ENCODE peak calls at places on chromosomes 13 and 19, in five cellular contexts. One of them, this sample, is unnamed.

GRCh38 chr13:44132710-44133109 is 240.9 kb upstream of the SERP2 start:
- DNase-seq in spleen: peak; percentile 89
- DNase-seq in psoas muscle: peak; percentile 85
- DNase-seq in fibroblast of the aortic adventitia: peak; percentile 56
- DNase-seq in choroid plexus epithelial cell: no peak
- DNase-seq in this sample: peak; percentile 73

GRCh38 chr13:27592865-27593264 is 27.5 kb downstream of the LNX2 start:
- DNase-seq in choroid plexus epithelial cell: no peak
- DNase-seq in psoas muscle: no peak
- DNase-seq in spleen: no peak
- DNase-seq in fibroblast of the aortic adventitia: no peak
- DNase-seq in this sample: no peak

GRCh38 chr13:106139407-106139806 is 396.1 kb downstream of the EFNB2 start:
- DNase-seq in spleen: no peak
- DNase-seq in fibroblast of the aortic adventitia: no peak
- DNase-seq in psoas muscle: no peak
- DNase-seq in choroid plexus epithelial cell: peak; percentile 80
- DNase-seq in this sample: peak; percentile 50

GRCh38 chr13:35594096-35594495 is 117.6 kb upstream of the MAB21L1 start:
- DNase-seq in spleen: no peak
- DNase-seq in psoas muscle: no peak
- DNase-seq in fibroblast of the aortic adventitia: no peak
- DNase-seq in choroid plexus epithelial cell: no peak
- DNase-seq in this sample: peak; percentile 3

GRCh38 chr13:106696140-106696539 is 128.2 kb upstream of the ARGLU1 start:
- DNase-seq in psoas muscle: no peak
- DNase-seq in choroid plexus epithelial cell: no peak
- DNase-seq in fibroblast of the aortic adventitia: no peak
- DNase-seq in spleen: no peak
- DNase-seq in this sample: no peak

GRCh38 chr13:46894534-46894906 is 2.3 kb downstream of the HTR2A start:
- DNase-seq in choroid plexus epithelial cell: no peak
- DNase-seq in psoas muscle: no peak
- DNase-seq in fibroblast of the aortic adventitia: no peak
- DNase-seq in spleen: no peak
- DNase-seq in this sample: no peak

GRCh38 chr13:73835138-73835721 is 299.0 kb downstream of the KLF12 start:
- DNase-seq in choroid plexus epithelial cell: peak; percentile 70
- DNase-seq in fibroblast of the aortic adventitia: peak; percentile 66
- DNase-seq in spleen: no peak
- DNase-seq in psoas muscle: no peak
- DNase-seq in this sample: peak; percentile 16

GRCh38 chr19:11944656-11945055 is 19.7 kb downstream of the ZNF700 start:
- DNase-seq in fibroblast of the aortic adventitia: no peak
- DNase-seq in choroid plexus epithelial cell: no peak
- DNase-seq in spleen: no peak
- DNase-seq in psoas muscle: no peak
- DNase-seq in this sample: no peak

GRCh38 chr19:32870981-32871451 is 1.4 kb upstream of the SLC7A9 start:
- DNase-seq in fibroblast of the aortic adventitia: no peak
- DNase-seq in choroid plexus epithelial cell: no peak
- DNase-seq in psoas muscle: peak; percentile 36
- DNase-seq in spleen: peak; percentile 65
- DNase-seq in this sample: no peak

GRCh38 chr19:2867025-2867991 is at the start of gene ZNF556:
- DNase-seq in fibroblast of the aortic adventitia: no peak
- DNase-seq in psoas muscle: peak; percentile 77
- DNase-seq in spleen: no peak
- DNase-seq in choroid plexus epithelial cell: no peak
- DNase-seq in this sample: no peak

GRCh38 chr19:6700586-6701316 is 19.7 kb downstream of the C3 start:
- DNase-seq in choroid plexus epithelial cell: no peak
- DNase-seq in psoas muscle: no peak
- DNase-seq in spleen: no peak
- DNase-seq in fibroblast of the aortic adventitia: no peak
- DNase-seq in this sample: no peak

GRCh38 chr13:93925976-93926375 is 553.5 kb downstream of the DCT start:
- DNase-seq in choroid plexus epithelial cell: no peak
- DNase-seq in spleen: no peak
- DNase-seq in fibroblast of the aortic adventitia: no peak
- DNase-seq in psoas muscle: no peak
- DNase-seq in this sample: no peak

GRCh38 chr19:21482863-21483276 is 22.5 kb upstream of the ZNF429 start:
- DNase-seq in psoas muscle: peak; percentile 77
- DNase-seq in fibroblast of the aortic adventitia: peak; percentile 22
- DNase-seq in choroid plexus epithelial cell: peak; percentile 6
- DNase-seq in spleen: peak; percentile 88
- DNase-seq in this sample: no peak

GRCh38 chr13:114035583-114036501 is 62.0 kb upstream of the C13orf46 start:
- DNase-seq in fibroblast of the aortic adventitia: peak; percentile 28
- DNase-seq in spleen: no peak
- DNase-seq in psoas muscle: no peak
- DNase-seq in choroid plexus epithelial cell: peak; percentile 65
- DNase-seq in this sample: no peak

GRCh38 chr13:114035186-114035582 is 61.3 kb upstream of the C13orf46 start:
- DNase-seq in psoas muscle: no peak
- DNase-seq in spleen: no peak
- DNase-seq in fibroblast of the aortic adventitia: no peak
- DNase-seq in choroid plexus epithelial cell: no peak
- DNase-seq in this sample: no peak

GRCh38 chr13:114033541-114034315 is 59.9 kb upstream of the C13orf46 start:
- DNase-seq in spleen: no peak
- DNase-seq in psoas muscle: no peak
- DNase-seq in fibroblast of the aortic adventitia: peak; percentile 25
- DNase-seq in choroid plexus epithelial cell: no peak
- DNase-seq in this sample: no peak

GRCh38 chr13:114032121-114032799 is 58.4 kb upstream of the C13orf46 start:
- DNase-seq in choroid plexus epithelial cell: peak; percentile 86
- DNase-seq in psoas muscle: no peak
- DNase-seq in spleen: no peak
- DNase-seq in fibroblast of the aortic adventitia: peak; percentile 79
- DNase-seq in this sample: peak; percentile 68

GRCh38 chr13:114034481-114034891 is 60.6 kb upstream of the C13orf46 start:
- DNase-seq in spleen: no peak
- DNase-seq in psoas muscle: no peak
- DNase-seq in choroid plexus epithelial cell: peak; percentile 47
- DNase-seq in fibroblast of the aortic adventitia: peak; percentile 52
- DNase-seq in this sample: peak; percentile 63
- TF ChIP-seq CTCF in spleen: no peak
- TF ChIP-seq CTCF in psoas muscle: no peak
- TF ChIP-seq CTCF in choroid plexus epithelial cell: no peak
- TF ChIP-seq CTCF in fibroblast of the aortic adventitia: no peak
- TF ChIP-seq CTCF in this sample: no peak

GRCh38 chr19:49469828-49470614 is 4.0 kb upstream of the FLT3LG start:
- DNase-seq in choroid plexus epithelial cell: no peak
- DNase-seq in spleen: peak; percentile 94
- DNase-seq in psoas muscle: peak; percentile 66
- DNase-seq in fibroblast of the aortic adventitia: no peak
- DNase-seq in this sample: peak; percentile 66

GRCh38 chr19:49468199-49468598 is 5.8 kb upstream of the FLT3LG start:
- DNase-seq in spleen: no peak
- DNase-seq in choroid plexus epithelial cell: no peak
- DNase-seq in psoas muscle: no peak
- DNase-seq in fibroblast of the aortic adventitia: no peak
- DNase-seq in this sample: no peak

GRCh38 chr19:49470615-49470978 is 3.4 kb upstream of the FLT3LG start:
- DNase-seq in choroid plexus epithelial cell: no peak
- DNase-seq in spleen: no peak
- DNase-seq in fibroblast of the aortic adventitia: no peak
- DNase-seq in psoas muscle: peak; percentile 62
- DNase-seq in this sample: no peak

GRCh38 chr19:49465371-49465770 is 8.6 kb upstream of the FLT3LG start:
- DNase-seq in choroid plexus epithelial cell: no peak
- DNase-seq in psoas muscle: no peak
- DNase-seq in spleen: no peak
- DNase-seq in fibroblast of the aortic adventitia: no peak
- DNase-seq in this sample: no peak

DNA sequence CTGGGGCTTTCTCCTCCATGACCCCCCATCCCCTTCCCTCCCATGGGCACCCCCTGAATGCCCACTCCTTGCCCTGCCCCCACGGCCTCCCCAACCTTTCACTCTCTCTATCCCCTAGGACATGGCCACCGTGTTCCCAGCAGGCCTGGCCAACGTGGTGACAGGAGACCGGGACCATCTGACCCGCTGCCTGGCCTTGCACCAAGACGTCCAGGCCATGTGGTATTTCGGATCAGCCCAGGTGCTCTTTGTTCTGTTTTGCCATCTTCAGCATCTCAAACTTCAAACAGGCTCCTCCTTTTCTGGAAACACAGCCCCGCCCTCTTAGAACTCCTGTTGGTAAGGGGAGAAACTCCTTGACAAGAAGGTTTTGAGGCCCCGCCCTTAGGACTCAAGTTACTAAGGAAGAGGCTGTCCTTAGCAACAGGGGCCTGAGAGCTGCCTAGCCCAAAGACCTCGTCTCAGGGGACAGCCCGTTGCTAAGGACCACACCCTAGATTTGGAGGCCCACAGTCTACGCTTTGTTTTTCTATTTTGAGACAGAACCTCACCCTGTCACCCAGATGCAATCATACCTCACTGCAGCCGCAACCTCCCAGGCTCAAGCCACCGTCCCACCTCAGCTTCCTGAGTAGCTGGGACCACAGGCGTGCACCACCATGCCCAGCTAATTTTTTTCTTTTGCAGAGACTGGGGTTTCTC is 5.1 kb upstream of the FLT3LG start:
- DNase-seq in spleen: peak; percentile 92
- DNase-seq in fibroblast of the aortic adventitia: peak; percentile 95
- DNase-seq in choroid plexus epithelial cell: peak; percentile 66
- DNase-seq in psoas muscle: peak; percentile 91
- DNase-seq in this sample: peak; percentile 78
- H3K4me3 ChIP-seq in spleen: no peak overlapping the region
- H3K4me3 ChIP-seq in fibroblast of the aortic adventitia: no peak overlapping the region
- H3K4me3 ChIP-seq in choroid plexus epithelial cell: no peak overlapping the region
- H3K4me3 ChIP-seq in psoas muscle: no peak overlapping the region
- H3K4me3 ChIP-seq in this sample: no peak overlapping the region

DNA sequence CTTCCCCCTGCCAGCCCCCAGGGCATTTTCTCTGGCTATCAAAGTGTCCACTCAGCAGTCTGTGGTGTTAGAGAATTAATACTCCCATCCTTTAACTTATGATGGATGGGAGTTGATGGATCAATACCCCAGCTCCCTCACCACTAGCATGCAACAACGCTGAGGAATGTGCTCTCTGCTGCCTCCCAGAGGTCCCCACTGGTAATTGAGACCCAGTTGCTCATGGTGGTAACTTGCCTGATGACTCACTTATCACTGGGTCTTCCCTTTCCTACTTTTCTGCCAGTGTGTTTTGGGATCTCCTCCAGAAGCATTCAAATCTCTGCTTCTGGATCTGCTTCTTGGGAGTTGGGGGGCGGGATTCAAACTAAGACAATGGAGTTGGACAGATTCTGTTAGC is 20.3 kb upstream of the CACNA1A start:
- DNase-seq in choroid plexus epithelial cell: no peak
- DNase-seq in spleen: no peak
- DNase-seq in psoas muscle: no peak
- DNase-seq in fibroblast of the aortic adventitia: peak; percentile 39
- DNase-seq in this sample: peak; percentile 24
- TF ChIP-seq CTCF in choroid plexus epithelial cell: peak; percentile 11
- TF ChIP-seq CTCF in spleen: no peak
- TF ChIP-seq CTCF in psoas muscle: no peak
- TF ChIP-seq CTCF in fibroblast of the aortic adventitia: peak; percentile 38
- TF ChIP-seq CTCF in this sample: peak; percentile 19

DNA sequence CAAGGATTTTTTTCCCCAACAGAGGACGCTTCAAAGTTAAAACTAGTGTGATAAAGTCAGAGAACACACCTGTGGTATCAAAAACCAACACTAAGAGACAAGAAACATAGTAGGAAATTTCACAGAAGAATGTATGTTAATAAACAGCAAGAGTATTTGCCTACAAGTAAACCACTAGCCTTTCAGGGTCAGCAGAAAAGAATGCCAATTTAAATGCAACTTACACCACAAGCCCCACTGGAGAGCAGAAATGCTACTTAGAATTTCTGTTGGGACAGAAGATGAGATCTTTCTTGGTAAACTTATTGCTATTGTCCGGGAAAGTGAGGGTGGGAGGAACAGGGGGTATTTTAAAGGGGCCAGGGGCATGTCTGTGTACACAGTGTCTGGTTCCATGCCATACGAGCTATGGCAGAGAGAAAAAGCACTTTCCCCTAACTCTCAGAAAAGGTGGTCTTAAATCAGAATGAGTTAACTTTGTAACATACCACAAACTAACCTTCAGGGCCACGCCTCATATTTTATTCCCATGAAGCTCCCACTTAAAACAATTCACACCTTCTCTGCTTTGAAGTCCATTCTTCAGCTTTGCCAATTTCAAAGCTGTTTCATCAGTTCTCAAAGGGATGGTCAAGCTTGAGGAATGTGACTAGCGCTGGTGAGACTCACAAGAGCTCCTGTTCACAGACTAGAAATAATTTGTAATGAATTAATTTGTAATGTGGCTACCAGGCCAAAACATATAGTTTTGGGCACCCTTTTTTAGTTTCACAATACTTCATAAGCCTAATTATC is 68.4 kb downstream of the STK24 start:
- DNase-seq in choroid plexus epithelial cell: peak; percentile 93
- DNase-seq in fibroblast of the aortic adventitia: peak; percentile 81
- DNase-seq in psoas muscle: no peak
- DNase-seq in spleen: no peak
- DNase-seq in this sample: peak; percentile 84
- H3K4me3 ChIP-seq in choroid plexus epithelial cell: no peak overlapping the region
- H3K4me3 ChIP-seq in fibroblast of the aortic adventitia: no peak overlapping the region
- H3K4me3 ChIP-seq in psoas muscle: no peak overlapping the region
- H3K4me3 ChIP-seq in spleen: no peak overlapping the region
- H3K4me3 ChIP-seq in this sample: no peak overlapping the region

GRCh38 chr13:23570099-23570926 is at the start of gene TNFRSF19:
- DNase-seq in spleen: no peak
- DNase-seq in fibroblast of the aortic adventitia: peak; percentile 75
- DNase-seq in psoas muscle: no peak
- DNase-seq in choroid plexus epithelial cell: peak; percentile 76
- DNase-seq in this sample: peak; percentile 84

GRCh38 chr13:23572836-23573235 is 2.6 kb downstream of the TNFRSF19 start:
- DNase-seq in psoas muscle: no peak
- DNase-seq in fibroblast of the aortic adventitia: no peak
- DNase-seq in choroid plexus epithelial cell: no peak
- DNase-seq in spleen: no peak
- DNase-seq in this sample: no peak

GRCh38 chr13:23574421-23574820 is 4.2 kb downstream of the TNFRSF19 start:
- DNase-seq in spleen: no peak
- DNase-seq in choroid plexus epithelial cell: no peak
- DNase-seq in fibroblast of the aortic adventitia: no peak
- DNase-seq in psoas muscle: no peak
- DNase-seq in this sample: no peak

GRCh38 chr13:23567792-23568480 is 2.3 kb upstream of the TNFRSF19 start:
- DNase-seq in spleen: no peak
- DNase-seq in psoas muscle: no peak
- DNase-seq in choroid plexus epithelial cell: peak; percentile 38
- DNase-seq in fibroblast of the aortic adventitia: no peak
- DNase-seq in this sample: no peak

GRCh38 chr13:23570931-23571330 is 719 bp downstream of the TNFRSF19 start:
- DNase-seq in spleen: no peak
- DNase-seq in fibroblast of the aortic adventitia: no peak
- DNase-seq in choroid plexus epithelial cell: peak; percentile 63
- DNase-seq in psoas muscle: no peak
- DNase-seq in this sample: no peak
- TF ChIP-seq CTCF in spleen: no peak
- TF ChIP-seq CTCF in fibroblast of the aortic adventitia: no peak
- TF ChIP-seq CTCF in choroid plexus epithelial cell: peak; percentile 54
- TF ChIP-seq CTCF in psoas muscle: no peak
- TF ChIP-seq CTCF in this sample: peak; percentile 24